ENCODE peak calls at places on chromosomes 7 and 10, in six cellular contexts. A is Kasumi-1; H is ACHN; T is NCI-H1694 treated with DMSO at 0.1 percent for 48 hours; X is activated CD4-positive, alpha-beta T cell treated with anti-CD3 and anti-CD28 coated beads, Interleukin-2, amount 10 ng/mL, durations not matched to agents 24 days and 14 days; W is brain microvascular endothelial cell. F is an unnamed sample.

GRCh38 chr10:128062837-128063563 is 63.2 kb downstream of the MKI67 start:
- DNase-seq in A (peak; percentile 98), H (no peak), T (no peak), X (peak; percentile 87), W (no peak), F (no peak)

GRCh38 chr7:92621026-92621540 is 30.9 kb upstream of the FAM133B start:
- DNase-seq in A (peak; percentile 98), H (peak; percentile 91), T (peak; percentile 84), X (peak; percentile 93), W (peak; percentile 70), F (no peak)

GRCh38 chr10:11525503-11525902 is 85.9 kb downstream of the USP6NL start:
- DNase-seq in A (no peak), H (no peak), T (no peak), X (no peak), W (no peak), F (no peak)

GRCh38 chr10:71431945-71432905 is 35.5 kb downstream of the CDH23 start:
- DNase-seq in A (no peak), H (no peak), T (peak; percentile 25), X (no peak), W (no peak), F (no peak)

GRCh38 chr7:51340029-51340838 is 23.6 kb upstream of the COBL start:
- DNase-seq in A (no peak), H (no peak), T (no peak), X (no peak), W (no peak), F (no peak)

GRCh38 chr10:102646610-102647432 is 2.5 kb downstream of the TRIM8 start:
- DNase-seq in A (no peak), H (peak; percentile 33), T (no peak), X (peak; percentile 83), W (no peak), F (no peak)

GRCh38 chr10:13658864-13659685 is 72.3 kb downstream of the PRPF18 start:
- DNase-seq in A (no peak), H (no peak), T (no peak), X (peak; percentile 58), W (no peak), F (no peak)

GRCh38 chr10:61992683-61993629 is 91.5 kb downstream of the ARID5B start:
- DNase-seq in A (no peak), H (no peak), T (no peak), X (peak; percentile 91), W (peak; percentile 83), F (no peak)

GRCh38 chr7:27347261-27347610 is 104.6 kb downstream of the EVX1 start:
- DNase-seq in A (no peak), H (no peak), T (no peak), X (no peak), W (no peak), F (no peak)

GRCh38 chr7:129368389-129368986 is 65.7 kb upstream of the STRIP2 start:
- DNase-seq in A (no peak), H (no peak), T (no peak), X (peak; percentile 75), W (no peak), F (no peak)

GRCh38 chr7:452791-453455 is 66.7 kb downstream of the PDGFA start:
- DNase-seq in A (no peak), H (no peak), T (no peak), X (no peak), W (no peak), F (peak; percentile 61)

GRCh38 chr10:17787087-17787942 is 21.8 kb upstream of the MRC1 start:
- DNase-seq in A (no peak), H (peak; percentile 97), T (no peak), X (no peak), W (peak; percentile 93), F (no peak)

GRCh38 chr7:54917613-54918406 is 101.0 kb upstream of the EGFR start:
- DNase-seq in A (no peak), H (no peak), T (no peak), X (no peak), W (no peak), F (no peak)

GRCh38 chr7:96238474-96238873 is 83.4 kb downstream of the SLC25A13 start:
- DNase-seq in A (no peak), H (no peak), T (no peak), X (no peak), W (no peak), F (no peak)

GRCh38 chr10:131346456-131346855 is 34.9 kb upstream of the TCERG1L start:
- DNase-seq in A (no peak), H (no peak), T (no peak), X (no peak), W (no peak), F (no peak)

GRCh38 chr10:84341538-84341856 is 13.1 kb downstream of the CCSER2 start:
- DNase-seq in A (no peak), H (no peak), T (no peak), X (no peak), W (no peak), F (no peak)

GRCh38 chr10:114246679-114247305 is 7.7 kb downstream of the VWA2 start:
- DNase-seq in A (no peak), H (peak; percentile 22), T (no peak), X (no peak), W (no peak), F (no peak)

GRCh38 chr7:27709137-27710075 is 30.6 kb upstream of the TAX1BP1 start:
- DNase-seq in A (no peak), H (no peak), T (no peak), X (peak; percentile 25), W (peak; percentile 85), F (no peak)

GRCh38 chr7:129829677-129830631 is 122.8 kb downstream of the UBE2H start:
- DNase-seq in A (peak; percentile 87), H (peak; percentile 95), T (peak; percentile 90), X (peak; percentile 86), W (peak; percentile 56), F (no peak)

GRCh38 chr7:82501256-82501815 is 57.8 kb upstream of the CACNA2D1 start:
- DNase-seq in A (no peak), H (no peak), T (no peak), X (no peak), W (no peak), F (no peak)

GRCh38 chr7:44309271-44310091 is 15.9 kb downstream of the CAMK2B start:
- DNase-seq in A (peak; percentile 13), H (no peak), T (no peak), X (peak; percentile 81), W (no peak), F (no peak)

GRCh38 chr10:13990392-13990805 is 340.3 kb downstream of the FRMD4A start:
- DNase-seq in A (no peak), H (no peak), T (no peak), X (no peak), W (no peak), F (no peak)